ENCODE peak calls at places on chromosomes 4 and X, in six cellular contexts. E is fibroblast of the aortic adventitia, S is choroid plexus epithelial cell, U is astrocyte, L is NCI-H1092, N is EH. K is an unnamed sample.

GRCh38 chr4:7661066-7661748 is 226.5 kb upstream of the PSAPL1 start:
- DNase-seq in E (no peak), L (no peak), S (no peak), U (no peak), N (no peak), K (no peak)

GRCh38 chr4:111108138-111108537 is 485.3 kb upstream of the PITX2 start:
- DNase-seq in N (no peak), E (no peak), U (no peak), L (no peak), S (no peak), K (no peak)

GRCh38 chr4:38663021-38663800 is 788 bp upstream of the KLF3 start:
- DNase-seq in S (no peak), U (no peak), N (no peak), E (peak), L (no peak), K (no peak)

GRCh38 chr4:149291463-149291862 is 524.2 kb downstream of the IQCM start:
- DNase-seq in U (peak), N (peak), E (peak), L (no peak), S (peak), K (peak)

GRCh38 chr4:169051936-169052335 is 41.9 kb upstream of the CBR4 start:
- DNase-seq in E (no peak), S (peak), L (peak), U (peak), N (no peak), K (no peak)

GRCh38 chrX:95509474-95509873 is 1175.2 kb upstream of the DIAPH2 start:
- DNase-seq in U (no peak), S (no peak), N (no peak), E (no peak), L (no peak), K (no peak)

GRCh38 chr4:109611045-109611616 is 51.1 kb downstream of the MCUB start:
- DNase-seq in E (peak), L (no peak), U (peak), N (peak), S (peak), K (no peak)

GRCh38 chr4:152090543-152090942 is 329.7 kb upstream of the GATB start:
- DNase-seq in U (no peak), N (peak), E (no peak), S (no peak), L (no peak), K (peak)

GRCh38 chr4:180189639-180190038 is 2053.6 kb upstream of the TENM3 start:
- DNase-seq in E (no peak), L (no peak), N (no peak), U (no peak), S (no peak), K (no peak)

GRCh38 chrX:1442724-1443367 is 9.9 kb downstream of the ASMTL start:
- DNase-seq in L (no peak), N (no peak), S (no peak), E (no peak), U (no peak), K (no peak)

GRCh38 chrX:153644356-153645125 is 2.5 kb upstream of the DUSP9 start:
- DNase-seq in U (no peak), L (no peak), S (no peak), N (no peak), E (no peak), K (no peak)

GRCh38 chrX:153226344-153227190 is 47.5 kb downstream of the MAGEA1 start:
- DNase-seq in U (peak), E (peak), N (peak), S (peak), L (no peak), K (peak)

GRCh38 chr4:125325733-125326132 is 11.0 kb downstream of the FAT4 start:
- DNase-seq in E (no peak), N (no peak), U (no peak), L (no peak), S (no peak), K (no peak)

GRCh38 chr4:80243274-80244018 is 23.0 kb upstream of the FGF5 start:
- DNase-seq in U (no peak), S (no peak), L (peak), E (no peak), N (no peak), K (no peak)

GRCh38 chr4:2248044-2248780 is 6.3 kb upstream of the HAUS3 start:
- DNase-seq in E (no peak), L (no peak), S (no peak), N (no peak), U (no peak), K (no peak)

GRCh38 chr4:92163348-92163747 is 140.4 kb upstream of the GRID2 start:
- DNase-seq in S (peak), U (no peak), E (peak), L (no peak), N (no peak), K (peak)

GRCh38 chr4:127782025-127782274 is 172 bp upstream of the HSPA4L start:
- DNase-seq in N (peak), U (peak), S (peak), L (peak), E (peak), K (peak)

GRCh38 chrX:72498782-72499181 is 73.9 kb downstream of the HDAC8 start:
- DNase-seq in U (no peak), E (no peak), L (no peak), S (peak), N (no peak), K (peak)

GRCh38 chrX:15749642-15750610 is 11.9 kb downstream of the CA5B start:
- DNase-seq in U (no peak), S (no peak), L (no peak), N (peak), E (peak), K (peak)

GRCh38 chrX:19846995-19847790 is 40.2 kb downstream of the SH3KBP1 start:
- DNase-seq in U (peak), L (no peak), N (peak), S (peak), E (peak), K (peak)

GRCh38 chr4:38415682-38416081 is 248.3 kb upstream of the KLF3 start:
- DNase-seq in S (no peak), L (no peak), U (no peak), N (no peak), E (no peak), K (no peak)

GRCh38 chr4:147799986-147800555 is 68.2 kb downstream of the ARHGAP10 start:
- DNase-seq in U (peak), N (no peak), L (no peak), S (peak), E (no peak), K (no peak)

GRCh38 chrX:140815868-140816267 is 106.3 kb downstream of the LINC00632 start:
- DNase-seq in U (peak), L (no peak), N (peak), E (peak), S (peak), K (peak)

GRCh38 chr4:138658518-138658917 is 357.1 kb upstream of the NOCT start:
- DNase-seq in U (no peak), S (no peak), N (no peak), E (no peak), L (no peak), K (no peak)

K was measured in fibroblast of mammary gland.